ENCODE peak calls at places on chromosomes 7 and 10, in five cellular contexts. E is stomach, W is heart left ventricle, K is thoracic aorta, H is adrenal gland. P is an unnamed sample. For H3K4me1, the result is how much of the 10 kb centered on the place peaks cover.

GRCh38 chr10:100000109-100000502 is 9.6 kb downstream of the DNMBP start:
- DNase-seq in E (no peak), W (no peak), K (no peak), H (no peak), P (no peak)

GRCh38 chr7:72785166-72785955 is 42.6 kb downstream of the TYW1B start:
- DNase-seq in E (no peak), W (no peak), K (no peak), H (no peak), P (no peak)

GRCh38 chr7:116235380-116235779 is 25.0 kb downstream of the TES start:
- DNase-seq in E (no peak), W (no peak), K (no peak), H (no peak), P (no peak)

GRCh38 chr7:19958309-19958896 is 185.0 kb upstream of the TMEM196 start:
- DNase-seq in E (no peak), W (no peak), K (no peak), H (no peak), P (no peak)

GRCh38 chr10:15821046-15821683 is 39.1 kb downstream of the MINDY3 start:
- DNase-seq in E (no peak), W (no peak), K (no peak), H (no peak), P (no peak)

GRCh38 chr7:7127773-7128172 is 54.6 kb upstream of the C1GALT1 start:
- DNase-seq in E (no peak), W (no peak), K (no peak), H (no peak), P (no peak)

GRCh38 chr7:106640368-106641141 is 20.4 kb downstream of the CCDC71L start:
- DNase-seq in E (no peak), W (no peak), K (no peak), H (no peak), P (no peak)

GRCh38 chr10:23525406-23525805 is 86.5 kb downstream of the OTUD1 start:
- DNase-seq in E (no peak), W (no peak), K (no peak), H (peak), P (peak)

GRCh38 chr10:2928219-2928840 is 139.0 kb upstream of the PFKP start:
- DNase-seq in E (peak), W (no peak), K (no peak), H (peak), P (peak)

GRCh38 chr7:148095066-148095465 is 495.5 kb upstream of the C7orf33 start:
- DNase-seq in E (no peak), W (no peak), K (no peak), H (no peak), P (no peak)

GRCh38 chr7:126185959-126186580 is 1066.7 kb downstream of the GRM8 start:
- DNase-seq in E (no peak), W (no peak), K (no peak), H (no peak), P (no peak)

GRCh38 chr10:75395171-75395954 is 6.2 kb downstream of the ZNF503 start:
- DNase-seq in E (peak), W (peak), K (no peak), H (peak), P (peak)

GRCh38 chr7:110375068-110375467 is 715.9 kb upstream of the LRRN3 start:
- DNase-seq in E (no peak), W (no peak), K (no peak), H (no peak), P (no peak)

GRCh38 chr10:86203162-86203905 is 163.3 kb downstream of the GRID1 start:
- DNase-seq in E (no peak), W (no peak), K (no peak), H (no peak), P (no peak)

GRCh38 chr7:5590596-5591546 is 167.2 kb upstream of the TNRC18 start:
- DNase-seq in E (no peak), W (no peak), K (no peak), H (no peak), P (no peak)

GRCh38 chr10:71927669-71928592 is 36.3 kb upstream of the CHST3 start:
- DNase-seq in E (no peak), W (no peak), K (no peak), H (no peak), P (no peak)

GRCh38 chr7:101957733-101958525 is 140.5 kb downstream of the CUX1 start:
- DNase-seq in E (no peak), W (no peak), K (no peak), H (no peak), P (no peak)

DNA sequence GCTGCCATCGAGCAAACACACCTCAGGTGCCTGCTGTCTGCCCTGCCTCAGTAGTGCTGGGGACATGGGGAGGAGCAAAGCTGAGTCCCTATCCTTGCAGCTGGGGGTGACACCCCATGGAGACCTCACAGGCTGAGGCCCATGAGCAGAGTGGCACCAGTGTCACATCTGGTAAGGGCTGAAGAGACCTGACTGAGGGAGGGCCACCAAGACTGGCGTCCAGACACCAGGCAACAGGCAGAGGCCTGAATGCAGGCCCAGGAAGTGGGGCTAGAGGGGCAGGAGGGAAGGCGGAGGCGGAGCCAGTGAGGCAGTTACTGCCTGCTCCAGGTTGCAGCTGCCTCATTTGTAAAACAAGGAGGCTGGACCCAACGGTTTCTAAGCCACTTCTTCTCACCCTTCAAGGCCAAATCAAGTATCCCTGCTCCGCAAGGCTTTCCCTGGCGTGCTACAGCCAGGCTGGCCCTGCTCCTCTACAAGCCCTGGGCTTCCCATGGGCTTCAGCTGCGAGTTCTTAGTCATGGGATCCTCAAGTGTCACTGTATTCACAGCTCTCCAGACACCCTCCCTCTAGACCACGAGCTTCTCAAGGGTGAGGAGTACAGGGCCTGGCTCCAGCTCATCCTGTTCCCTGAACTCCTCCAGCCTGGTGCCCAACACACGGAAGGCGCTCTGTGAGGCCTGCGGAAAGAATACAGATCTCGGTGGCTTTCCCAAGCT is 39.0 kb downstream of the FAM53B start:
- DNase-seq in E (no peak), W (no peak), K (no peak), H (peak), P (peak)
- H3K4me1 ChIP-seq in E (half or more), W (half or more), K (under half), H (half or more), P (half or more)

GRCh38 chr7:82443044-82443800 is at the start of gene CACNA2D1:
- DNase-seq in E (peak), W (peak), K (no peak), H (peak), P (peak)
- TF ChIP-seq CTCF in E (no peak), W (no peak), K (no peak), H (no peak), P (no peak)

GRCh38 chr7:34727464-34727995 is 69.5 kb downstream of the NPSR1 start:
- DNase-seq in E (no peak), W (no peak), K (no peak), H (no peak), P (no peak)

GRCh38 chr7:34723338-34723737 is 65.3 kb downstream of the NPSR1 start:
- DNase-seq in E (no peak), W (no peak), K (no peak), H (no peak), P (no peak)

GRCh38 chr7:34723866-34724490 is 66.0 kb downstream of the NPSR1 start:
- DNase-seq in E (no peak), W (no peak), K (no peak), H (no peak), P (no peak)

GRCh38 chr7:34728156-34728555 is 70.1 kb downstream of the NPSR1 start:
- DNase-seq in E (no peak), W (no peak), K (no peak), H (no peak), P (no peak)
- H3K4me1 ChIP-seq in E (under half), W (under half), K (under half), H (under half), P (under half)

GRCh38 chr7:18347170-18347569 is 148.4 kb upstream of the HDAC9 start:
- DNase-seq in E (no peak), W (no peak), K (no peak), H (no peak), P (no peak)

GRCh38 chr7:18341756-18342155 is 153.8 kb upstream of the HDAC9 start:
- DNase-seq in E (no peak), W (no peak), K (no peak), H (no peak), P (no peak)

GRCh38 chr7:18343047-18343446 is 152.5 kb upstream of the HDAC9 start:
- DNase-seq in E (no peak), W (no peak), K (no peak), H (no peak), P (no peak)

GRCh38 chr7:18350678-18351077 is 144.9 kb upstream of the HDAC9 start:
- DNase-seq in E (no peak), W (peak), K (no peak), H (no peak), P (no peak)

DNA sequence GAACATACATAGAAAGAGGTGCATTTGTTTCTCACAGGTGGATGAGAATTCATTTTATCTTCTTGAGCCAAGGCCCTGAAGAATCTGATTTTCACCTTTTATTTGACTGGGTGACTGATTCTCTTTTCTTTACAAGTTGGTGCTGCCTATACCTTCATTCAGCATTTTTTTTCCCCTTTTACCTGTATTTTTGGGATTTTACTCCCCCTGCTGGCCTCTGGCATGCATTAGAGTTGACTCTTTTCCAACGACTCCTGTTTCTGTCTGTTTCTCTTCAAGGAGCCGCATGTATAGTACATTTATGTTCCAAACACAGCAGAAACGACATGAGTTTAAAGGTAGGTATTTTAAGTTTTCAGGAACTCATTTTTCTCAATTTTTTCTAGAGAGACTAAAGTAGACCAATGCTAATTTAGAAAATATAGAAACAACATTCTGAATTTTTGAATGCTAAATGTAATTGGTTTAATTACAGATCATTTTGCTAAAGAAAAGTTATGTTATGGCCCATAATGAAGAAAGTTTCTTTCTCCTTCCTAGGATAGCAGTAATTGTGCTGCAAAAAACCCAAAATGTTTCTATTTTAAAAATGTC is 149.8 kb upstream of the HDAC9 start:
- DNase-seq in E (peak), W (no peak), K (no peak), H (no peak), P (no peak)
- TF ChIP-seq CTCF in E (peak), W (peak), K (peak), H (peak), P (peak)

DNA sequence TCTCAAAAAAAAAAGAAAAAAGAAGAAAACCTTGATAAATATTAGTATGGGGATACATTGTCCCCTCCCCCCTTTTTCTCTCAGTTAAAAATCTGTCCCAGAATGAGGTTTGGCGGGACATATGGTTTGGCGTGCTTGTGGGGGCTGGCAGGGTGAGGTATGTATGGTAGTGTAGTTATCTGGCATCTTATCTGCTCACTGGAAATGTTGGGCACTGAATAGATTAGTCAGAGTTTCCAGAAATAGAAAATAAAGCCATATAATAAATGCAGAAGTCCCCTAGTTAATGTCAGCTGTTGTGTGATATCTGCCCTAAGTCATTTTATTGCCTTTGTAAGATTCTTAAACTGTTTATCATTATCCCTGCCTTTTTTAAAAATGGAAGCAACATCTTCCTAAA is 397.5 kb upstream of the GALNT17 start:
- DNase-seq in E (no peak), W (no peak), K (no peak), H (no peak), P (no peak)
- H3K4me1 ChIP-seq in E (under half), W (under half), K (under half), H (under half), P (under half)

P was measured in mucosa of descending colon.